ENCODE peak calls at places on chromosomes 1 and 21, in five cellular contexts. One of them, this sample, is unnamed.

GRCh38 chr1:26838474-26839338 is 12.2 kb downstream of the ZDHHC18 start:
- DNase-seq in HepG2: peak; percentile 78
- DNase-seq in A549: no peak
- DNase-seq in GM12878: peak; percentile 82
- DNase-seq in K562: no peak
- DNase-seq in this sample: no peak

GRCh38 chr1:200891774-200892157 is 2.9 kb upstream of the INAVA start:
- DNase-seq in HepG2: peak; percentile 83
- DNase-seq in A549: peak; percentile 52
- DNase-seq in GM12878: no peak
- DNase-seq in K562: no peak
- DNase-seq in this sample: peak; percentile 95

GRCh38 chr1:159091547-159092397 is 15.2 kb upstream of the AIM2 start:
- DNase-seq in A549: no peak
- DNase-seq in K562: no peak
- DNase-seq in HepG2: no peak
- DNase-seq in GM12878: no peak
- DNase-seq in this sample: no peak

GRCh38 chr1:117534995-117535467 is 70.8 kb upstream of the TENT5C start:
- DNase-seq in GM12878: peak; percentile 28
- DNase-seq in HepG2: peak; percentile 31
- DNase-seq in A549: peak; percentile 53
- DNase-seq in K562: peak; percentile 84
- DNase-seq in this sample: peak; percentile 92

GRCh38 chr1:156652131-156652991 is 10.4 kb downstream of the BCAN start:
- DNase-seq in HepG2: no peak
- DNase-seq in K562: peak; percentile 39
- DNase-seq in A549: no peak
- DNase-seq in GM12878: no peak
- DNase-seq in this sample: peak; percentile 93

GRCh38 chr1:213820362-213821149 is 167.2 kb upstream of the PROX1 start:
- DNase-seq in HepG2: peak; percentile 52
- DNase-seq in K562: no peak
- DNase-seq in A549: no peak
- DNase-seq in GM12878: no peak
- DNase-seq in this sample: no peak

GRCh38 chr1:119733754-119734153 is 22.0 kb downstream of the PHGDH start:
- DNase-seq in HepG2: no peak
- DNase-seq in A549: no peak
- DNase-seq in GM12878: no peak
- DNase-seq in K562: no peak
- DNase-seq in this sample: no peak

GRCh38 chr1:206581571-206581981 is 30.7 kb downstream of the EIF2D start:
- DNase-seq in GM12878: no peak
- DNase-seq in K562: no peak
- DNase-seq in HepG2: no peak
- DNase-seq in A549: no peak
- DNase-seq in this sample: no peak

GRCh38 chr1:156726549-156727226 is 1.6 kb upstream of the METTL25B start:
- DNase-seq in K562: peak; percentile 43
- DNase-seq in HepG2: peak; percentile 64
- DNase-seq in A549: peak; percentile 79
- DNase-seq in GM12878: no peak
- DNase-seq in this sample: peak; percentile 88

GRCh38 chr1:110337704-110338199 is 1.4 kb upstream of the RBM15 start:
- DNase-seq in GM12878: no peak
- DNase-seq in K562: peak; percentile 39
- DNase-seq in A549: peak; percentile 42
- DNase-seq in HepG2: peak; percentile 54
- DNase-seq in this sample: peak; percentile 67

GRCh38 chr1:31687601-31688000 is 16.2 kb downstream of the COL16A1 start:
- DNase-seq in GM12878: no peak
- DNase-seq in A549: no peak
- DNase-seq in HepG2: no peak
- DNase-seq in K562: no peak
- DNase-seq in this sample: no peak

GRCh38 chr1:66505671-66506392 is 28.1 kb upstream of the SGIP1 start:
- DNase-seq in A549: no peak
- DNase-seq in HepG2: no peak
- DNase-seq in K562: no peak
- DNase-seq in GM12878: no peak
- DNase-seq in this sample: no peak

GRCh38 chr1:209586341-209586740 is 2.8 kb downstream of the CAMK1G start:
- DNase-seq in A549: no peak
- DNase-seq in HepG2: no peak
- DNase-seq in GM12878: no peak
- DNase-seq in K562: no peak
- DNase-seq in this sample: no peak

GRCh38 chr1:234659538-234659937 is 49.6 kb upstream of the IRF2BP2 start:
- DNase-seq in GM12878: no peak
- DNase-seq in K562: no peak
- DNase-seq in HepG2: peak; percentile 30
- DNase-seq in A549: peak; percentile 83
- DNase-seq in this sample: no peak

GRCh38 chr1:33346921-33347649 is 26.2 kb upstream of the A3GALT2 start:
- DNase-seq in HepG2: peak; percentile 94
- DNase-seq in K562: no peak
- DNase-seq in A549: peak; percentile 81
- DNase-seq in GM12878: no peak
- DNase-seq in this sample: no peak

DNA sequence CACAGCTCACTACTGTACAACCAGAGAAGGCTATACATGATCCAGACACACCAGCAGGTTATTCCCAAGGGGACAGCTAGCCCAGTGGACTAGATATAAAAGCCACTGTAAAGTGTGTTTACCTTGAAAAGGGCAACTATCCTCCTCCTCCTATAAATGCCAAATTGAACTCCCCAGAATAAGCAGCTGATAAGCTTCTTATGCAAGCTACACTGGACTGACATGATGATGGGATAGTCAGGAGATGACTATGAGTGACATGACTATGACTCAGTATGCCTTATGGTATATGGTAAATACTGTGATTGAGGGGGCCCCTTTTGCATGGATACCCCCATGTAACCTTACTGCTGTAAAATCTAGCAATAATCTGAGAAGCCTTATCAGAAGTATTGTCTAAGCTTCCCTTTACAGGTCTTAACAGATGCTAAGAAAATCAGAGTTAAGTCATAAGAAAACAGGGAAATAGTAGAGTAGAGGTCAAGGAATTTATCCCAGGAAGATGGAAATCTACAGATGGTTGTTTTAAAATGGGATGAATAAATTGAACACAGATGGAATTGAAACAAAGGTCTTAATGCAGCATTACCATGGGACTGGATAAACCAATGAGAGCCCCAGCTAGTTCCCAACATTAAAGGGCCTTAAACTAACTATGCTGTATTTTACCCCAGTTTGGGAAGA is 55.8 kb downstream of the TRIM33 start:
- DNase-seq in GM12878: no peak
- DNase-seq in K562: no peak
- DNase-seq in A549: no peak
- DNase-seq in HepG2: no peak
- DNase-seq in this sample: no peak
- TF ChIP-seq JUNB in GM12878: no peak
- TF ChIP-seq JUNB in K562: no peak
- TF ChIP-seq JUNB in A549: no peak
- TF ChIP-seq JUNB in HepG2: no peak
- TF ChIP-seq JUNB in this sample: no peak

DNA sequence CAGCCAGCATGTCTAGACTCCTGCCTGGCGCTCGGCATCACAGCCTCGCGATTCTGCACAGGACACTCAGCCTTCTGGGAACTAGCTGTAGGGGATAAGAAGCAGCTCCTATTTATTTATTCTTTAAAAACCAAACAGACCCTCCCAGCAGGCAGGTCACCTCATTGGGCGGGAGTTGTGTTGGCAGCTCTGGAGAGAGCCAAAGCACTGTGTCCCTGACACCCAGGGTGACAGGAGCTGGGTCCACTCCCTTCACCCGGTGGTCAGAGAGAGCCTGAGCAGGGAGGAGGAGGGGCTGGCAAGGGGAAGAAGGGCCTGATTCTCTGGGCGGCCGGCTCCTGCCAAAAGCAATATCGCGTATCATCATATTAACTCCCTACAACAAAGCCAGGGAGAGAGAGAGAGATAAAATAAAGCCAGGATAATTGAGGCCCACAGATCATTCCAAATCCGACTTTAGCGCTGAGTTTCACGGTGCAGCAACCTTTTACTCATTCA is 79.6 kb upstream of the IFFO2 start:
- DNase-seq in K562: no peak
- DNase-seq in HepG2: no peak
- DNase-seq in GM12878: no peak
- DNase-seq in A549: no peak
- DNase-seq in this sample: no peak
- TF ChIP-seq JUNB in K562: no peak
- TF ChIP-seq JUNB in HepG2: no peak
- TF ChIP-seq JUNB in GM12878: no peak
- TF ChIP-seq JUNB in A549: no peak
- TF ChIP-seq JUNB in this sample: no peak

DNA sequence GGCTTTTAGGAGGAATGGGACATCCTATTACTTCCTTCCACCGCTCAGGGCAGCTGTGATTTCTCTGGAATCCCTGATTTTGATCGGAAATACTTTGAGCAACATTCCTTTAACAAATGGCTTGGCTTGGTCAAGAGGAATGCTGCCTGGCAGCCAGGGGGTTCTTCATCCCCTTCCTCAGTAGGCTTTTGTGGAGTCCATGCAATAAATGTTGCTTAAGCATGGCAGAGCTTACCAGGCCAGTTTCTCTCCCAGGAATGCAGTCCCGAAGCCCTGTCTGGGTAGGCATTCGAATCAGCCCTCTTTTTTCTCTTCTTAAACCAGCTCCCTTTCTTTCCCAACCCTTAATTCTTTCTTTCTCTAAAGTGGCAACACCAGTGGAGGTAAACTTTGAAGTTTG is 177.1 kb upstream of the KIAA0040 start:
- DNase-seq in A549: no peak
- DNase-seq in K562: no peak
- DNase-seq in HepG2: no peak
- DNase-seq in GM12878: no peak
- DNase-seq in this sample: peak; percentile 21
- TF ChIP-seq JUNB in A549: no peak
- TF ChIP-seq JUNB in K562: no peak
- TF ChIP-seq JUNB in HepG2: no peak
- TF ChIP-seq JUNB in GM12878: no peak
- TF ChIP-seq JUNB in this sample: no peak

GRCh38 chr21:45306453-45306831 is 18.7 kb upstream of the POFUT2 start:
- DNase-seq in GM12878: no peak
- DNase-seq in A549: no peak
- DNase-seq in HepG2: no peak
- DNase-seq in K562: no peak
- DNase-seq in this sample: no peak
- TF ChIP-seq JUNB in GM12878: no peak
- TF ChIP-seq JUNB in A549: no peak
- TF ChIP-seq JUNB in HepG2: no peak
- TF ChIP-seq JUNB in K562: no peak
- TF ChIP-seq JUNB in this sample: no peak

GRCh38 chr21:45631540-45631939 is 12.0 kb upstream of the PCBP3 start:
- DNase-seq in A549: no peak
- DNase-seq in GM12878: no peak
- DNase-seq in K562: no peak
- DNase-seq in HepG2: no peak
- DNase-seq in this sample: no peak
- TF ChIP-seq JUNB in A549: no peak
- TF ChIP-seq JUNB in GM12878: no peak
- TF ChIP-seq JUNB in K562: no peak
- TF ChIP-seq JUNB in HepG2: no peak
- TF ChIP-seq JUNB in this sample: no peak

DNA sequence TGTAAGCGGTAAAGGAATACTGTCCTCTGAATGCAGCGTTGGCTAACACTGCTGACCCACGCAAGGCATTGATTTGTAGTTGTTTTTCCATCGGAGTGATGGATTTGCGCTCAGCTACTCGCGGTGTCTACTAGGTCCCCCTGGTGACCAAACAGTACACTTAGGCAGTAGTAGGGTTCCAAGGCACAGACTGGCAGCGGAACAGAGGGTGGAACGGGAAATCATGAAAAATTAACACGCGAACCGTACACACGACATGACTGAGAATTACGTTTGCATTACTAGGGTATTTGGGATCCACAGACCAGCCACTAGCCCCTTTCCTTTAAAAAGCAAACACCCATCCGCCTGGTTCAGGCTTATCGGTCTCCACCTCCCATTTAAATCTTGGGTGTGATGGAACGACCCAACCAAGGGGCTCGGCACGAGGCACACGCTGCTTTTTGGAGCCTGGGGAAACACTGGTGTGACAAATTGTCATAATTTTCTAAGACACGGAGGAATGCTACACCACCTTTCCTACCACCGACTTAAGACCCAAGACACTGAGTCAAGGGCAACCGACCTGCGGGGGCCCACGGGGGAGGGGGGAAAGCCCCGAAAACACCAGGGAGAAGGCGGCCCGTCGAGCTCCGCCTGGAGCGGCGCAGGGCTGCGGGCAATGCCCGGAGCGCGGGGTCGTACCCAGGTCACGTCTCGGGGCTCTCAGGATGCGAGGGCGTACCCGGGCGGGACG is 699 bp downstream of the DIPK1A start:
- DNase-seq in A549: peak; percentile 80
- DNase-seq in K562: peak; percentile 56
- DNase-seq in GM12878: peak; percentile 72
- DNase-seq in HepG2: peak; percentile 81
- DNase-seq in this sample: peak; percentile 69
- TF ChIP-seq JUNB in A549: no peak
- TF ChIP-seq JUNB in K562: no peak
- TF ChIP-seq JUNB in GM12878: no peak
- TF ChIP-seq JUNB in HepG2: no peak
- TF ChIP-seq JUNB in this sample: no peak

GRCh38 chr1:204574856-204575145 is 58.6 kb downstream of the MDM4 start:
- DNase-seq in A549: no peak
- DNase-seq in GM12878: no peak
- DNase-seq in HepG2: no peak
- DNase-seq in K562: no peak
- DNase-seq in this sample: no peak

GRCh38 chr1:204574016-204574855 is 58.0 kb downstream of the MDM4 start:
- DNase-seq in K562: no peak
- DNase-seq in HepG2: no peak
- DNase-seq in A549: no peak
- DNase-seq in GM12878: no peak
- DNase-seq in this sample: peak; percentile 68

GRCh38 chr1:204576422-204576821 is 60.2 kb downstream of the MDM4 start:
- DNase-seq in HepG2: no peak
- DNase-seq in K562: no peak
- DNase-seq in A549: no peak
- DNase-seq in GM12878: no peak
- DNase-seq in this sample: peak; percentile 63

GRCh38 chr1:204573563-204573925 is 57.3 kb downstream of the MDM4 start:
- DNase-seq in A549: peak; percentile 57
- DNase-seq in K562: no peak
- DNase-seq in GM12878: no peak
- DNase-seq in HepG2: peak; percentile 29
- DNase-seq in this sample: no peak

GRCh38 chr1:204575221-204576190 is 59.3 kb downstream of the MDM4 start:
- DNase-seq in K562: no peak
- DNase-seq in A549: no peak
- DNase-seq in HepG2: no peak
- DNase-seq in GM12878: no peak
- DNase-seq in this sample: no peak
- TF ChIP-seq JUNB in K562: no peak
- TF ChIP-seq JUNB in A549: no peak
- TF ChIP-seq JUNB in HepG2: no peak
- TF ChIP-seq JUNB in GM12878: no peak
- TF ChIP-seq JUNB in this sample: no peak